ENCODE peak calls at places on chromosomes 7 and 10, in eight cellular contexts. V is effector CD4-positive, alpha-beta T cell; C is kidney glomerular epithelial cell; I is HCT116; P is T-helper 1 cell; E is AG04449; K is putamen; W is midbrain. D is an unnamed sample.

GRCh38 chr7:121372376-121373024 is 23.6 kb downstream of the FAM3C start:
- DNase-seq in V (no peak), C (no peak), I (no peak), P (no peak), E (no peak), K (no peak), W (no peak), D (no peak)

GRCh38 chr7:77349141-77349540 is 67.0 kb downstream of the GSAP start:
- DNase-seq in V (no peak), C (peak; percentile 55), I (no peak), P (no peak), E (no peak), K (no peak), W (no peak), D (peak; percentile 19)

GRCh38 chr7:23971031-23971430 is 261.0 kb downstream of the STK31 start:
- DNase-seq in V (no peak), C (no peak), I (no peak), P (no peak), E (peak; percentile 19), K (no peak), W (no peak), D (no peak)

GRCh38 chr7:5423844-5424688 is 432 bp upstream of the TNRC18 start:
- DNase-seq in V (no peak), C (peak; percentile 99), I (peak; percentile 99), P (no peak), E (peak; percentile 92), K (peak; percentile 98), W (peak; percentile 97), D (peak; percentile 85)

GRCh38 chr7:2775376-2775775 is 68.7 kb downstream of the GNA12 start:
- DNase-seq in V (no peak), C (no peak), I (no peak), P (no peak), E (no peak), K (peak; percentile 43), W (no peak), D (no peak)

GRCh38 chr10:57579926-57580325 is 687.8 kb downstream of the IPMK start:
- DNase-seq in V (no peak), C (peak; percentile 40), I (no peak), P (no peak), E (no peak), K (peak; percentile 2), W (peak; percentile 4), D (peak; percentile 2)

GRCh38 chr10:61821153-61821552 is 80.3 kb upstream of the ARID5B start:
- DNase-seq in V (no peak), C (peak; percentile 18), I (no peak), P (no peak), E (no peak), K (no peak), W (no peak), D (no peak)

GRCh38 chr7:139680676-139681462 is 96.9 kb downstream of the HIPK2 start:
- DNase-seq in V (peak; percentile 12), C (peak; percentile 91), I (peak; percentile 92), P (no peak), E (peak; percentile 89), K (no peak), W (no peak), D (peak; percentile 87)

GRCh38 chr10:34814228-34815173 is 595 bp downstream of the PARD3 start:
- DNase-seq in V (no peak), C (peak; percentile 16), I (no peak), P (no peak), E (no peak), K (no peak), W (peak; percentile 14), D (no peak)

GRCh38 chr10:22573820-22574569 is 140.4 kb downstream of the PIP4K2A start:
- DNase-seq in V (no peak), C (no peak), I (peak; percentile 32), P (no peak), E (no peak), K (no peak), W (no peak), D (no peak)

GRCh38 chr7:144824360-144824759 is 11.5 kb downstream of the TPK1 start:
- DNase-seq in V (no peak), C (peak; percentile 94), I (no peak), P (no peak), E (no peak), K (no peak), W (no peak), D (peak; percentile 72)

GRCh38 chr10:74329873-74330272 is 178.9 kb downstream of the ADK start:
- DNase-seq in V (no peak), C (no peak), I (no peak), P (no peak), E (no peak), K (no peak), W (no peak), D (no peak)

GRCh38 chr7:135317676-135318326 is 84.2 kb downstream of the STRA8 start:
- DNase-seq in V (no peak), C (no peak), I (no peak), P (no peak), E (no peak), K (no peak), W (no peak), D (peak; percentile 35)

GRCh38 chr7:142194201-142194600 is 63.7 kb downstream of the PRSS58 start:
- DNase-seq in V (no peak), C (no peak), I (no peak), P (no peak), E (no peak), K (no peak), W (no peak), D (no peak)

GRCh38 chr10:119650692-119651513 is at the start of gene BAG3:
- DNase-seq in V (peak; percentile 69), C (peak; percentile 80), I (peak; percentile 80), P (peak; percentile 75), E (peak; percentile 31), K (peak; percentile 85), W (peak; percentile 90), D (peak; percentile 59)

GRCh38 chr7:80139179-80139578 is 4.5 kb downstream of the GNAI1 start:
- DNase-seq in V (no peak), C (no peak), I (no peak), P (no peak), E (no peak), K (no peak), W (no peak), D (no peak)

GRCh38 chr7:134986363-134987231 is at the start of gene AGBL3:
- DNase-seq in V (peak; percentile 82), C (peak; percentile 96), I (peak; percentile 95), P (peak; percentile 79), E (peak; percentile 47), K (peak; percentile 91), W (peak; percentile 91), D (peak; percentile 81)

GRCh38 chr7:475951-476441 is 43.6 kb downstream of the PDGFA start:
- DNase-seq in V (no peak), C (no peak), I (no peak), P (no peak), E (no peak), K (no peak), W (no peak), D (no peak)

GRCh38 chr10:66180651-66181318 is 745.1 kb upstream of the LRRTM3 start:
- DNase-seq in V (peak; percentile 3), C (peak; percentile 65), I (peak; percentile 47), P (no peak), E (peak; percentile 7), K (peak; percentile 57), W (peak; percentile 72), D (peak; percentile 19)

GRCh38 chr10:101067356-101068083 is 5.7 kb downstream of the KAZALD1 start:
- DNase-seq in V (peak; percentile 69), C (peak; percentile 61), I (peak; percentile 91), P (peak; percentile 56), E (no peak), K (peak; percentile 69), W (peak; percentile 78), D (no peak)

GRCh38 chr7:128911441-128912031 is 1.0 kb upstream of the KCP start:
- DNase-seq in V (no peak), C (no peak), I (no peak), P (no peak), E (no peak), K (no peak), W (no peak), D (no peak)

GRCh38 chr10:43679509-43679908 is 30.8 kb upstream of the ZNF32 start:
- DNase-seq in V (no peak), C (no peak), I (no peak), P (no peak), E (no peak), K (peak; percentile 29), W (peak; percentile 71), D (no peak)

D was measured in kidney epithelial cell.